ENCODE peak calls at places on chromosomes 7 and 10, in seven cellular contexts. One of them, this sample, is unnamed.

GRCh38 chr10:33306756-33307519 is 27.5 kb downstream of the NRP1 start:
- DNase-seq in NCI-H69: no peak
- DNase-seq in DMS53: no peak
- DNase-seq in left colon: no peak
- DNase-seq in CD4-positive, alpha-beta T cell: no peak
- DNase-seq in effector memory CD4-positive, alpha-beta T cell: no peak
- DNase-seq in H54: no peak
- DNase-seq in this sample: no peak

GRCh38 chr10:1734288-1734687 is 3.0 kb downstream of the ADARB2 start:
- DNase-seq in NCI-H69: no peak
- DNase-seq in DMS53: no peak
- DNase-seq in left colon: no peak
- DNase-seq in CD4-positive, alpha-beta T cell: no peak
- DNase-seq in effector memory CD4-positive, alpha-beta T cell: no peak
- DNase-seq in H54: no peak
- DNase-seq in this sample: no peak

GRCh38 chr7:100691676-100692577 is 2.1 kb downstream of the GIGYF1 start:
- DNase-seq in NCI-H69: peak; percentile 75
- DNase-seq in DMS53: peak; percentile 89
- DNase-seq in left colon: peak; percentile 82
- DNase-seq in CD4-positive, alpha-beta T cell: peak; percentile 75
- DNase-seq in effector memory CD4-positive, alpha-beta T cell: peak; percentile 70
- DNase-seq in H54: peak; percentile 85
- DNase-seq in this sample: peak; percentile 84

GRCh38 chr10:98320476-98321202 is 52.6 kb upstream of the LOXL4 start:
- DNase-seq in NCI-H69: peak; percentile 38
- DNase-seq in DMS53: no peak
- DNase-seq in left colon: no peak
- DNase-seq in CD4-positive, alpha-beta T cell: no peak
- DNase-seq in effector memory CD4-positive, alpha-beta T cell: no peak
- DNase-seq in H54: no peak
- DNase-seq in this sample: no peak

GRCh38 chr10:70694410-70695179 is 22.3 kb downstream of the ADAMTS14 start:
- DNase-seq in NCI-H69: no peak
- DNase-seq in DMS53: no peak
- DNase-seq in left colon: no peak
- DNase-seq in CD4-positive, alpha-beta T cell: no peak
- DNase-seq in effector memory CD4-positive, alpha-beta T cell: no peak
- DNase-seq in H54: no peak
- DNase-seq in this sample: no peak

GRCh38 chr7:95668504-95669018 is 72.2 kb upstream of the PDK4 start:
- DNase-seq in NCI-H69: no peak
- DNase-seq in DMS53: no peak
- DNase-seq in left colon: no peak
- DNase-seq in CD4-positive, alpha-beta T cell: no peak
- DNase-seq in effector memory CD4-positive, alpha-beta T cell: no peak
- DNase-seq in H54: no peak
- DNase-seq in this sample: no peak

GRCh38 chr10:89644691-89644966 is 413 bp downstream of the PANK1 start:
- DNase-seq in NCI-H69: peak; percentile 66
- DNase-seq in DMS53: peak; percentile 83
- DNase-seq in left colon: no peak
- DNase-seq in CD4-positive, alpha-beta T cell: no peak
- DNase-seq in effector memory CD4-positive, alpha-beta T cell: no peak
- DNase-seq in H54: no peak
- DNase-seq in this sample: no peak

GRCh38 chr7:155860461-155860839 is 48.2 kb upstream of the SHH start:
- DNase-seq in NCI-H69: no peak
- DNase-seq in DMS53: no peak
- DNase-seq in left colon: no peak
- DNase-seq in CD4-positive, alpha-beta T cell: no peak
- DNase-seq in effector memory CD4-positive, alpha-beta T cell: no peak
- DNase-seq in H54: no peak
- DNase-seq in this sample: no peak

GRCh38 chr10:96410296-96410695 is 51.5 kb upstream of the OPALIN start:
- DNase-seq in NCI-H69: no peak
- DNase-seq in DMS53: no peak
- DNase-seq in left colon: no peak
- DNase-seq in CD4-positive, alpha-beta T cell: no peak
- DNase-seq in effector memory CD4-positive, alpha-beta T cell: no peak
- DNase-seq in H54: no peak
- DNase-seq in this sample: no peak

GRCh38 chr7:23802720-23803397 is 92.8 kb downstream of the STK31 start:
- DNase-seq in NCI-H69: peak; percentile 11
- DNase-seq in DMS53: no peak
- DNase-seq in left colon: no peak
- DNase-seq in CD4-positive, alpha-beta T cell: no peak
- DNase-seq in effector memory CD4-positive, alpha-beta T cell: no peak
- DNase-seq in H54: no peak
- DNase-seq in this sample: no peak

GRCh38 chr7:4725014-4725951 is 43.2 kb downstream of the FOXK1 start:
- DNase-seq in NCI-H69: no peak
- DNase-seq in DMS53: no peak
- DNase-seq in left colon: peak; percentile 57
- DNase-seq in CD4-positive, alpha-beta T cell: peak; percentile 42
- DNase-seq in effector memory CD4-positive, alpha-beta T cell: peak; percentile 20
- DNase-seq in H54: peak; percentile 89
- DNase-seq in this sample: peak; percentile 24

GRCh38 chr10:71536332-71536731 is 139.6 kb downstream of the CDH23 start:
- DNase-seq in NCI-H69: no peak
- DNase-seq in DMS53: no peak
- DNase-seq in left colon: no peak
- DNase-seq in CD4-positive, alpha-beta T cell: no peak
- DNase-seq in effector memory CD4-positive, alpha-beta T cell: no peak
- DNase-seq in H54: peak; percentile 59
- DNase-seq in this sample: no peak

GRCh38 chr7:32893225-32893560 is 1.6 kb upstream of the KBTBD2 start:
- DNase-seq in NCI-H69: no peak
- DNase-seq in DMS53: no peak
- DNase-seq in left colon: no peak
- DNase-seq in CD4-positive, alpha-beta T cell: no peak
- DNase-seq in effector memory CD4-positive, alpha-beta T cell: no peak
- DNase-seq in H54: no peak
- DNase-seq in this sample: no peak

GRCh38 chr10:5958077-5958476 is 19.3 kb downstream of the IL15RA start:
- DNase-seq in NCI-H69: no peak
- DNase-seq in DMS53: no peak
- DNase-seq in left colon: no peak
- DNase-seq in CD4-positive, alpha-beta T cell: no peak
- DNase-seq in effector memory CD4-positive, alpha-beta T cell: no peak
- DNase-seq in H54: no peak
- DNase-seq in this sample: no peak

GRCh38 chr7:92403760-92404074 is 43.6 kb upstream of the GATAD1 start:
- DNase-seq in NCI-H69: no peak
- DNase-seq in DMS53: no peak
- DNase-seq in left colon: no peak
- DNase-seq in CD4-positive, alpha-beta T cell: no peak
- DNase-seq in effector memory CD4-positive, alpha-beta T cell: no peak
- DNase-seq in H54: no peak
- DNase-seq in this sample: no peak

GRCh38 chr7:2950578-2950977 is 93.1 kb downstream of the CARD11 start:
- DNase-seq in NCI-H69: no peak
- DNase-seq in DMS53: no peak
- DNase-seq in left colon: no peak
- DNase-seq in CD4-positive, alpha-beta T cell: no peak
- DNase-seq in effector memory CD4-positive, alpha-beta T cell: no peak
- DNase-seq in H54: no peak
- DNase-seq in this sample: no peak

GRCh38 chr10:114519306-114519669 is 115.0 kb upstream of the AFAP1L2 start:
- DNase-seq in NCI-H69: peak; percentile 71
- DNase-seq in DMS53: peak; percentile 50
- DNase-seq in left colon: peak; percentile 86
- DNase-seq in CD4-positive, alpha-beta T cell: no peak
- DNase-seq in effector memory CD4-positive, alpha-beta T cell: no peak
- DNase-seq in H54: no peak
- DNase-seq in this sample: no peak

GRCh38 chr7:92025260-92025659 is 84.6 kb downstream of the AKAP9 start:
- DNase-seq in NCI-H69: no peak
- DNase-seq in DMS53: no peak
- DNase-seq in left colon: no peak
- DNase-seq in CD4-positive, alpha-beta T cell: no peak
- DNase-seq in effector memory CD4-positive, alpha-beta T cell: no peak
- DNase-seq in H54: peak; percentile 5
- DNase-seq in this sample: no peak

GRCh38 chr10:6660460-6660859 is 80.4 kb upstream of the PRKCQ start:
- DNase-seq in NCI-H69: no peak
- DNase-seq in DMS53: no peak
- DNase-seq in left colon: no peak
- DNase-seq in CD4-positive, alpha-beta T cell: no peak
- DNase-seq in effector memory CD4-positive, alpha-beta T cell: no peak
- DNase-seq in H54: no peak
- DNase-seq in this sample: no peak

This sample was measured in T-helper 9 cell.